ENCODE peak calls at places on chromosomes 13 and 19, in four cellular contexts. A is NCI-H2107, F is GM03348, Z is T-helper 2 cell. Q is an unnamed sample.
A peak's percentile ranks its signal among the peaks of the same experiment; 100 is the strongest.

GRCh38 chr13:33278923-33279322 is 6.6 kb downstream of the STARD13 start:
- DNase-seq in A (no peak), F (no peak), Z (no peak), Q (no peak)

GRCh38 chr13:46507978-46508377 is 45.0 kb upstream of the LRCH1 start:
- DNase-seq in A (no peak), F (no peak), Z (no peak), Q (no peak)

GRCh38 chr13:33787051-33787591 is 30.8 kb upstream of the RFC3 start:
- DNase-seq in A (no peak), F (no peak), Z (peak; percentile 12), Q (no peak)

GRCh38 chr13:20127563-20128458 is 33.0 kb downstream of the GJA3 start:
- DNase-seq in A (no peak), F (peak; percentile 74), Z (no peak), Q (no peak)

GRCh38 chr19:42466521-42467436 is 24.0 kb upstream of the CXCL17 start:
- DNase-seq in A (no peak), F (peak; percentile 27), Z (no peak), Q (no peak)

GRCh38 chr19:2969104-2969504 is 8.3 kb upstream of the TLE6 start:
- DNase-seq in A (peak; percentile 53), F (no peak), Z (no peak), Q (no peak)

GRCh38 chr19:4429266-4430200 is 27.1 kb downstream of the CHAF1A start:
- DNase-seq in A (no peak), F (no peak), Z (no peak), Q (no peak)

GRCh38 chr19:50696065-50696425 is 23.6 kb downstream of the SHANK1 start:
- DNase-seq in A (no peak), F (no peak), Z (no peak), Q (no peak)

GRCh38 chr19:46604781-46605355 is 3.7 kb downstream of the CALM3 start:
- DNase-seq in A (no peak), F (no peak), Z (no peak), Q (no peak)

GRCh38 chr13:97468331-97468730 is 34.4 kb downstream of the RAP2A start:
- DNase-seq in A (no peak), F (peak; percentile 9), Z (no peak), Q (no peak)

GRCh38 chr19:35736913-35737886 is 5.1 kb downstream of the IGFLR1 start:
- DNase-seq in A (no peak), F (no peak), Z (no peak), Q (no peak)

GRCh38 chr19:51127755-51128154 is 3.0 kb downstream of the SIGLEC9 start:
- DNase-seq in A (no peak), F (no peak), Z (no peak), Q (no peak)

GRCh38 chr13:71464673-71465072 is 402.3 kb downstream of the DACH1 start:
- DNase-seq in A (no peak), F (no peak), Z (no peak), Q (no peak)

GRCh38 chr13:114025432-114026127 is 51.7 kb upstream of the C13orf46 start:
- DNase-seq in A (no peak), F (peak; percentile 79), Z (no peak), Q (no peak)

GRCh38 chr13:107753748-107754147 is 461.6 kb downstream of the LIG4 start:
- DNase-seq in A (no peak), F (no peak), Z (no peak), Q (no peak)

GRCh38 chr13:114268344-114269280 is 12.8 kb upstream of the UPF3A start:
- DNase-seq in A (no peak), F (no peak), Z (peak; percentile 27), Q (no peak)

GRCh38 chr19:11971045-11971444 is 6.2 kb downstream of the ZNF763 start:
- DNase-seq in A (no peak), F (no peak), Z (no peak), Q (no peak)

GRCh38 chr13:28574617-28575142 is 79.8 kb upstream of the FLT1 start:
- DNase-seq in A (no peak), F (peak; percentile 69), Z (no peak), Q (no peak)

GRCh38 chr19:39408392-39409206 is 2.0 kb downstream of the ZFP36 start:
- DNase-seq in A (no peak), F (no peak), Z (peak; percentile 59), Q (no peak)

GRCh38 chr19:406121-406711 is 2.7 kb downstream of the C2CD4C start:
- DNase-seq in A (no peak), F (no peak), Z (no peak), Q (no peak)

GRCh38 chr19:23403581-23404324 is 8.5 kb upstream of the ZNF91 start:
- DNase-seq in A (no peak), F (no peak), Z (no peak), Q (no peak)

GRCh38 chr19:50432221-50432626 is 468 bp upstream of the MYBPC2 start:
- DNase-seq in A (no peak), F (peak; percentile 26), Z (no peak), Q (no peak)

GRCh38 chr19:19751846-19752245 is 18.9 kb upstream of the ZNF14 start:
- DNase-seq in A (no peak), F (no peak), Z (no peak), Q (no peak)